ENCODE peak calls at places on chromosomes 11 and 22, in eight cellular contexts. V, A, F, H, S, D, G and J are unnamed samples.

GRCh38 chr11:23278121-23278520 is 417.8 kb upstream of the CCDC179 start:
- DNase-seq in V (no peak), A (no peak), F (no peak), H (no peak), S (no peak), D (no peak), G (no peak), J (no peak)

GRCh38 chr11:124879999-124880611 is 14.9 kb downstream of the ROBO3 start:
- DNase-seq in V (no peak), A (no peak), F (no peak), H (no peak), S (no peak), D (no peak), G (no peak), J (peak; percentile 16)

GRCh38 chr11:130834886-130835285 is 81.4 kb downstream of the SNX19 start:
- DNase-seq in V (no peak), A (no peak), F (no peak), H (no peak), S (no peak), D (no peak), G (no peak), J (no peak)

GRCh38 chr22:49406879-49407587 is 420.6 kb downstream of the BRD1 start:
- DNase-seq in V (no peak), A (no peak), F (no peak), H (no peak), S (no peak), D (no peak), G (no peak), J (no peak)

GRCh38 chr22:24112188-24112587 is 69.1 kb upstream of the SUSD2 start:
- DNase-seq in V (no peak), A (no peak), F (no peak), H (no peak), S (no peak), D (no peak), G (no peak), J (no peak)

GRCh38 chr11:78244080-78244479 is 55.4 kb downstream of the USP35 start:
- DNase-seq in V (no peak), A (no peak), F (no peak), H (no peak), S (no peak), D (no peak), G (no peak), J (no peak)

GRCh38 chr22:36510966-36511881 is 4.4 kb upstream of the FOXRED2 start:
- DNase-seq in V (no peak), A (no peak), F (no peak), H (peak; percentile 68), S (peak; percentile 52), D (peak; percentile 16), G (peak; percentile 48), J (peak; percentile 50)

GRCh38 chr11:46918087-46918751 is at the start of gene LRP4:
- DNase-seq in V (no peak), A (peak; percentile 69), F (no peak), H (peak; percentile 60), S (peak; percentile 70), D (peak; percentile 59), G (no peak), J (peak; percentile 92)

GRCh38 chr22:17486719-17487118 is 76.6 kb upstream of the SLC25A18 start:
- DNase-seq in V (no peak), A (no peak), F (no peak), H (no peak), S (no peak), D (no peak), G (no peak), J (no peak)

GRCh38 chr11:28820296-28820989 is 712.3 kb downstream of the METTL15 start:
- DNase-seq in V (no peak), A (no peak), F (no peak), H (no peak), S (no peak), D (no peak), G (no peak), J (no peak)